ENCODE peak calls at places on chromosomes 1 and 21, in four cellular contexts. V, G, E and U are unnamed samples.

GRCh38 chr1:60911980-60912692 is 170.2 kb upstream of the NFIA start:
- DNase-seq in V (no peak), G (no peak), E (no peak), U (peak)

GRCh38 chr1:31531177-31532000 is 44.9 kb upstream of the TINAGL1 start:
- DNase-seq in V (no peak), G (no peak), E (no peak), U (no peak)

GRCh38 chr1:89607888-89608626 is 24.9 kb upstream of the LRRC8C start:
- DNase-seq in V (peak), G (peak), E (no peak), U (no peak)

GRCh38 chr1:41861509-41862410 is 57.0 kb downstream of the HIVEP3 start:
- DNase-seq in V (no peak), G (no peak), E (no peak), U (no peak)

GRCh38 chr1:236269439-236269838 is 12.3 kb downstream of the ERO1B start:
- DNase-seq in V (no peak), G (no peak), E (no peak), U (no peak)

GRCh38 chr1:171566467-171566866 is 55.6 kb upstream of the MYOCOS start:
- DNase-seq in V (no peak), G (no peak), E (no peak), U (no peak)

GRCh38 chr1:15543589-15544568 is 17.2 kb downstream of the DNAJC16 start:
- DNase-seq in V (no peak), G (no peak), E (no peak), U (no peak)

GRCh38 chr1:183318433-183318832 is 99.7 kb downstream of the NMNAT2 start:
- DNase-seq in V (no peak), G (no peak), E (peak), U (peak)

GRCh38 chr21:28266061-28266460 is 726.6 kb downstream of the LTN1 start:
- DNase-seq in V (no peak), G (no peak), E (no peak), U (no peak)